ENCODE peak calls at places on chromosomes 4 and X, in five cellular contexts. L, V, Z, J and G are unnamed samples.

GRCh38 chr4:174016251-174016650 is 267.2 kb downstream of the FBXO8 start:
- DNase-seq in L (no peak), V (no peak), Z (no peak), J (no peak), G (no peak)

GRCh38 chr4:112377127-112377635 is 80.0 kb downstream of the ALPK1 start:
- DNase-seq in L (no peak), V (no peak), Z (no peak), J (no peak), G (no peak)

GRCh38 chr4:38939150-38939549 is 71.5 kb downstream of the FAM114A1 start:
- DNase-seq in L (no peak), V (no peak), Z (no peak), J (no peak), G (no peak)

GRCh38 chr4:51842167-51842553 is 793 bp upstream of the DCUN1D4 start:
- DNase-seq in L (no peak), V (no peak), Z (no peak), J (no peak), G (no peak)

GRCh38 chr4:133150643-133151300 is 1.7 kb downstream of the PCDH10 start:
- DNase-seq in L (no peak), V (peak), Z (no peak), J (no peak), G (no peak)

GRCh38 chr4:185272232-185272631 is 62.8 kb downstream of the SNX25 start:
- DNase-seq in L (no peak), V (no peak), Z (no peak), J (no peak), G (no peak)

GRCh38 chr4:134470544-134470943 is 269.0 kb upstream of the PABPC4L start:
- DNase-seq in L (no peak), V (peak), Z (no peak), J (no peak), G (peak)

GRCh38 chr4:182238355-182238931 is 4.8 kb upstream of the TENM3 start:
- DNase-seq in L (no peak), V (peak), Z (no peak), J (peak), G (no peak)

GRCh38 chrX:3811331-3812311 is 98.2 kb upstream of the PRKX start:
- DNase-seq in L (no peak), V (peak), Z (peak), J (peak), G (no peak)

GRCh38 chr4:48725414-48725813 is 54.7 kb downstream of the FRYL start:
- DNase-seq in L (no peak), V (no peak), Z (no peak), J (no peak), G (no peak)

GRCh38 chr4:149029056-149029651 is 586.9 kb upstream of the NR3C2 start:
- DNase-seq in L (no peak), V (peak), Z (no peak), J (no peak), G (peak)

GRCh38 chr4:6680372-6681034 is 13.2 kb upstream of the S100P start:
- DNase-seq in L (no peak), V (peak), Z (peak), J (no peak), G (no peak)

GRCh38 chrX:25296850-25297249 is 281.1 kb upstream of the ARX start:
- DNase-seq in L (no peak), V (no peak), Z (no peak), J (no peak), G (no peak)

GRCh38 chr4:126583509-126583908 is 1049.2 kb upstream of the INTU start:
- DNase-seq in L (no peak), V (peak), Z (no peak), J (no peak), G (peak)

GRCh38 chr4:122152699-122153328 is 683 bp downstream of the BLTP1 start:
- DNase-seq in L (no peak), V (peak), Z (peak), J (peak), G (no peak)
- TF ChIP-seq REST in L (no peak), V (no peak), Z (no peak), J (no peak), G (no peak)

DNA sequence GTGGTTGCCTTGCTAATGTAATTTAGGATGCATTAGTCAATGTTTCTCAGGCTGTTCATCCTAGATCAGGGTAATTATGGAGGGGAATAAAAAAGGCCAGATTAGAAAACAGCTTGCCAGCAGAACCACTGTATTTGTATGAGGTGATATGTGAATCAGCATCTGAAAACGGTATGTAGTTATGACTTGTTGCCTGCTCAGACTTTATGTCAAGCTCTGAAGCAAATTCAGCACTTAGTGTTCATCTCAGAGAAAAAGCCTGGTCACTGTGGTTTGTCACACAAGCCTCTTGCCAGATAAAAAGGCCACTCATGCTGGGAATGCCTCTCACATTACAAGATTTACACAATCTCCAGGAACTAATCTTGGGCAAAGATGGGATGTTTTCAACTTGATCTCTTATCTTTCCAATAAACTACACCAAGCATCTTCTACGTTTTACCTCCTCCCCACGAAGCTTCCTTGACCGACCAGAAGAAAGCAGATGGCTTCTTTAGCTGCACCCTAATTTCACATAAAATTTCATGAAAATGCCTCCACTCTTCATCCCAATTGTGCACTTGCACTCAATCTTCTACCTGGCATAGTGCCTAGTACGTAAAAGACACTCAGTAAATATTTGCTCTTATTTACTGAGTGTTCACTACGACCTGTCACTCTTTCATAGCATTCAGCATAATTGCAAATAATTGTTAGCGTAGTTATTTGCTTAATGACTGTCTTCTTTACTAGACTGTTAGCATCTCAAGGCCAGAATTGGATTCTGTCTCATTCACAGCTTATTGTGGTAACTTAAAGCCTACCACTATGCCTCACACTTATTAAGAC is 130.5 kb downstream of the ENOX2 start:
- DNase-seq in L (no peak), V (no peak), Z (no peak), J (no peak), G (no peak)
- TF ChIP-seq REST in L (no peak), V (no peak), Z (no peak), J (no peak), G (no peak)

DNA sequence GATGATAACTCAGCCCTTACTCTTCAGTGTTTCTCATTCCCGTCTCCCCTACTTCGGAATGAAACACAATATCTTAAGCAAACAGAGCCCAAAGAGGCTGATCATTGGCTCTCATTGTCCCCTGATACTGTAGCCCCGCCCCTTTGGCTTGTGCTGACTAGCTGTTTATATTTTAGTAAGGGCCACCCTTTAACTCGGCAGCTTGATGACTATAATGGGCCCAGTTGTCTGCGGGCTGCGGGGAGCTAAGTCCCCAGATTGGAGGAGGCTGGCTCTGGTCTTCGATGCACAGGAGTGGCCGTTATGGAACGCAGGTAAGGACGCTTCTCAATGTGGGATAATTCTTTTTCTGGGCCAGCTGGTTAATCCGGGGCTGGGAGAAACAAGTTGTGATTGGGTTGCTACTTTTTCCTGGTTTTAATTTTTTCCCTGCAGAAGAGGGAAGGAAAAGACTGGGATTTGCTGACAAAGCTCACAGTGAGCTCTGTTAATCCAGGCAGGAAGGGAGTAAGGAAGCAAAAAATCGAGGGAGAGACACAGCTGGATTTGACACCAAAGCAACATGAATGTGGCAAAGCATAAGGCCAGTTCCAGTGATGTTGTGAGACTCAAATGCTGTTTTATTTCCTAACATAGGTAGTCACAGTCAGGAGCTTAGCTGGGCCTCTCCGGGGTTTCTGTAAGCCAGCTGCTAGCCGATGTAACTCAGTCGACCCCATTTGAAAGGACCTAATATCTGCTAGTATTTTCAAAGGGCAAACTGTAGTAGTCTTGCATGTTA is at the start of gene TRIM2:
- DNase-seq in L (no peak), V (peak), Z (peak), J (no peak), G (no peak)
- TF ChIP-seq REST in L (no peak), V (no peak), Z (no peak), J (no peak), G (no peak)

GRCh38 chr4:37464373-37464772 is 219.8 kb downstream of the NWD2 start:
- DNase-seq in L (no peak), V (no peak), Z (no peak), J (no peak), G (no peak)

GRCh38 chr4:37467824-37468223 is 218.4 kb downstream of the RELL1 start:
- DNase-seq in L (no peak), V (no peak), Z (no peak), J (no peak), G (no peak)

GRCh38 chr4:37469286-37469685 is 216.9 kb downstream of the RELL1 start:
- DNase-seq in L (no peak), V (no peak), Z (no peak), J (no peak), G (no peak)

GRCh38 chr4:37470243-37470642 is 215.9 kb downstream of the RELL1 start:
- DNase-seq in L (no peak), V (no peak), Z (no peak), J (no peak), G (no peak)

GRCh38 chr4:37467223-37467622 is 219.0 kb downstream of the RELL1 start:
- DNase-seq in L (no peak), V (no peak), Z (no peak), J (no peak), G (no peak)
- TF ChIP-seq REST in L (no peak), V (no peak), Z (no peak), J (no peak), G (no peak)

GRCh38 chr4:146243883-146244277 is 29.5 kb downstream of the REELD1 start:
- DNase-seq in L (no peak), V (no peak), Z (no peak), J (no peak), G (no peak)

GRCh38 chr4:146246381-146246780 is 32.0 kb downstream of the REELD1 start:
- DNase-seq in L (no peak), V (no peak), Z (no peak), J (no peak), G (no peak)

GRCh38 chr4:146245899-146246298 is 31.6 kb downstream of the REELD1 start:
- DNase-seq in L (no peak), V (no peak), Z (no peak), J (no peak), G (no peak)

GRCh38 chr4:146244496-146244895 is 30.2 kb downstream of the REELD1 start:
- DNase-seq in L (no peak), V (no peak), Z (no peak), J (no peak), G (no peak)

DNA sequence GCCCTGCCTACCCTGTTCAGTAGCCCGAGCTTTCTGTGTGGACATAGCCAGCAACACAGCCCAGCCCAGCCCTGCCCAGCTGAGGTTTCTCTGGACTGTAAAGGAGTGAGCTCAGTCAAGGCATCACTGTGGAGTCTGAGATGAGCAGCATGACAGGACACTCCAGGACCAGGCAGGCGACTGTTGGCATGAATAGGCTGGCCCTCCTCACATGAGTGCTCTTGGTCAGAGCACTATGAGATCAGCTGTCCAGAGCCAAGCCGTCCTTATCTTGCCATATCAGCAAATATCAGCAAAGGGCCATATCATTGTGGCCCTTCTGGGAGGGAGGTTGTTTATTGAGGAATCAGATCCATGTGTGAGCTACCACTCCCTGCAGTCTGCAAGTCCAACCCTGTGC is 30.9 kb downstream of the REELD1 start:
- DNase-seq in L (no peak), V (no peak), Z (no peak), J (no peak), G (no peak)
- TF ChIP-seq REST in L (no peak), V (no peak), Z (no peak), J (no peak), G (no peak)

GRCh38 chr4:122227202-122227601 is 75.1 kb downstream of the BLTP1 start:
- DNase-seq in L (no peak), V (no peak), Z (no peak), J (no peak), G (no peak)
- TF ChIP-seq REST in L (no peak), V (no peak), Z (no peak), J (no peak), G (no peak)